ENCODE peak calls at places on chromosome 13, in ten cellular contexts. D is SK-N-SH, T is esophagus muscularis mucosa, R is stomach, F is GM12878, B is suprapubic skin, O is ovary, G is sigmoid colon, E is tibial nerve, L is A549. U is an unnamed sample.

GRCh38 chr13:43937839-43938238 is 58.1 kb downstream of the LACC1 start:
- DNase-seq in D (no peak), T (no peak), R (no peak), F (no peak), B (no peak), O (no peak), G (no peak), E (no peak), L (no peak), U (no peak)

GRCh38 chr13:106381083-106381482 is 154.4 kb downstream of the EFNB2 start:
- DNase-seq in D (no peak), T (no peak), R (peak), F (no peak), B (no peak), O (no peak), G (no peak), E (no peak), L (no peak), U (peak)

GRCh38 chr13:28494861-28495585 is at the start of gene FLT1:
- DNase-seq in D (peak), T (no peak), R (peak), F (no peak), B (peak), O (no peak), G (no peak), E (no peak), L (no peak), U (peak)

GRCh38 chr13:67296511-67296910 is 66.4 kb upstream of the PCDH9 start:
- DNase-seq in D (no peak), T (no peak), R (no peak), F (no peak), B (no peak), O (no peak), G (no peak), E (no peak), L (no peak), U (no peak)

GRCh38 chr13:53873558-53873957 is 844.9 kb downstream of the OLFM4 start:
- DNase-seq in D (peak), T (no peak), R (no peak), F (no peak), B (no peak), O (no peak), G (no peak), E (no peak), L (no peak), U (no peak)

GRCh38 chr13:106143392-106143791 is 392.1 kb downstream of the EFNB2 start:
- DNase-seq in D (no peak), T (no peak), R (no peak), F (no peak), B (no peak), O (no peak), G (no peak), E (no peak), L (no peak), U (no peak)

GRCh38 chr13:105979131-105979530 is 556.3 kb downstream of the EFNB2 start:
- DNase-seq in D (no peak), T (peak), R (no peak), F (no peak), B (no peak), O (no peak), G (no peak), E (no peak), L (peak), U (no peak)

GRCh38 chr13:50421457-50422130 is 406.4 kb downstream of the KCNRG start:
- DNase-seq in D (no peak), T (no peak), R (no peak), F (no peak), B (no peak), O (no peak), G (no peak), E (no peak), L (no peak), U (no peak)

GRCh38 chr13:109998808-109999528 is 212.6 kb upstream of the IRS2 start:
- DNase-seq in D (no peak), T (no peak), R (no peak), F (no peak), B (no peak), O (no peak), G (no peak), E (no peak), L (peak), U (no peak)

GRCh38 chr13:42807236-42807635 is 25.9 kb downstream of the FAM216B start:
- DNase-seq in D (no peak), T (no peak), R (no peak), F (no peak), B (no peak), O (no peak), G (no peak), E (no peak), L (no peak), U (no peak)

GRCh38 chr13:107518780-107519179 is 696.6 kb downstream of the LIG4 start:
- DNase-seq in D (no peak), T (no peak), R (no peak), F (no peak), B (no peak), O (no peak), G (no peak), E (no peak), L (no peak), U (no peak)

GRCh38 chr13:83995930-83996329 is 113.7 kb upstream of the SLITRK1 start:
- DNase-seq in D (no peak), T (no peak), R (no peak), F (no peak), B (no peak), O (no peak), G (no peak), E (no peak), L (no peak), U (no peak)

GRCh38 chr13:110245421-110245899 is 61.5 kb downstream of the COL4A1 start:
- DNase-seq in D (peak), T (peak), R (no peak), F (no peak), B (no peak), O (no peak), G (no peak), E (no peak), L (no peak), U (no peak)

GRCh38 chr13:48595330-48596127 is 58.2 kb upstream of the CYSLTR2 start:
- DNase-seq in D (peak), T (peak), R (peak), F (no peak), B (no peak), O (peak), G (peak), E (no peak), L (peak), U (no peak)

GRCh38 chr13:32001392-32001768 is 30.2 kb upstream of the FRY start:
- DNase-seq in D (peak), T (no peak), R (no peak), F (no peak), B (no peak), O (no peak), G (no peak), E (no peak), L (peak), U (no peak)

GRCh38 chr13:107301724-107302374 is 733.9 kb upstream of the ARGLU1 start:
- DNase-seq in D (no peak), T (no peak), R (no peak), F (no peak), B (no peak), O (no peak), G (no peak), E (no peak), L (no peak), U (no peak)

GRCh38 chr13:110698689-110699088 is 7.2 kb downstream of the CARS2 start:
- DNase-seq in D (no peak), T (no peak), R (no peak), F (no peak), B (peak), O (no peak), G (no peak), E (no peak), L (no peak), U (no peak)

GRCh38 chr13:73767191-73767741 is 366.9 kb downstream of the KLF12 start:
- DNase-seq in D (no peak), T (no peak), R (no peak), F (no peak), B (no peak), O (no peak), G (no peak), E (no peak), L (no peak), U (no peak)

GRCh38 chr13:80841346-80841882 is 500.5 kb upstream of the SPRY2 start:
- DNase-seq in D (no peak), T (no peak), R (no peak), F (no peak), B (no peak), O (no peak), G (no peak), E (no peak), L (no peak), U (no peak)

GRCh38 chr13:42968906-42969305 is 23.1 kb downstream of the EPSTI1 start:
- DNase-seq in D (no peak), T (peak), R (peak), F (no peak), B (no peak), O (no peak), G (no peak), E (no peak), L (no peak), U (peak)

GRCh38 chr13:95644611-95645052 is at the start of gene DZIP1:
- DNase-seq in D (peak), T (no peak), R (peak), F (no peak), B (peak), O (peak), G (peak), E (peak), L (peak), U (no peak)

GRCh38 chr13:32031815-32032345 is 306 bp downstream of the FRY start:
- DNase-seq in D (peak), T (no peak), R (no peak), F (no peak), B (no peak), O (no peak), G (no peak), E (no peak), L (no peak), U (no peak)

GRCh38 chr13:43023244-43023931 is at the start of gene DNAJC15:
- DNase-seq in D (peak), T (peak), R (peak), F (peak), B (peak), O (peak), G (peak), E (peak), L (no peak), U (peak)

GRCh38 chr13:96460571-96460970 is 370.7 kb downstream of the HS6ST3 start:
- DNase-seq in D (peak), T (no peak), R (no peak), F (no peak), B (no peak), O (no peak), G (no peak), E (no peak), L (no peak), U (no peak)

GRCh38 chr13:106104281-106104901 is 431.1 kb downstream of the EFNB2 start:
- DNase-seq in D (no peak), T (no peak), R (no peak), F (no peak), B (no peak), O (no peak), G (no peak), E (no peak), L (peak), U (no peak)

GRCh38 chr13:78876915-78877549 is 218.1 kb upstream of the OBI1 start:
- DNase-seq in D (no peak), T (no peak), R (no peak), F (no peak), B (no peak), O (no peak), G (no peak), E (no peak), L (no peak), U (peak)

GRCh38 chr13:46605824-46606554 is 53.0 kb downstream of the LRCH1 start:
- DNase-seq in D (no peak), T (no peak), R (no peak), F (peak), B (no peak), O (no peak), G (no peak), E (no peak), L (no peak), U (no peak)

DNA sequence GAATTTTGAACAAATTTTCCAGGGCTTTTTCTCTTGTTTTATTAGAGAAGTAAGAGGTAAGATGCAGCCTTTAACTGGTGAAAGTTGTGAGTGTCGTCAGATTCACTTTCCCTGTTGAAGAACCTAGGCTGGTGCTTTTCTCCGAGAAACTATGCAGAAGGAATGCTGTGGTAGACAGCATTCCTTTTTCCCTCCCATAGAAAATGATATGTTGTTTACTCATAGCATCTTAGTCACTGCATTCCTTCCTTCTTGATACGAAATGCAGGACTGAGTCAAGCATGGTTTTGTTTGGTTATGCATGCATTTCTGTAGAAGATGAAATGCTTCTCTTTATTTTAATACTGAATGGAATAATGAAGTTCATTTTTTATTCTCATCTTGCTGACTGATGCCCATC is 3.4 kb downstream of the ITGBL1 start:
- DNase-seq in D (no peak), T (no peak), R (no peak), F (no peak), B (no peak), O (no peak), G (no peak), E (no peak), L (peak), U (no peak)
- TF ChIP-seq EP300 in D (peak), T (no peak), R (no peak), F (no peak), B (no peak), O (no peak), G (no peak), E (no peak), L (peak), U (no peak)

GRCh38 chr13:34458756-34459462 is 483.2 kb upstream of the NBEA start:
- DNase-seq in D (no peak), T (peak), R (no peak), F (no peak), B (no peak), O (peak), G (peak), E (no peak), L (peak), U (no peak)
- TF ChIP-seq EP300 in D (no peak), T (no peak), R (no peak), F (no peak), B (no peak), O (no peak), G (no peak), E (no peak), L (no peak), U (no peak)

DNA sequence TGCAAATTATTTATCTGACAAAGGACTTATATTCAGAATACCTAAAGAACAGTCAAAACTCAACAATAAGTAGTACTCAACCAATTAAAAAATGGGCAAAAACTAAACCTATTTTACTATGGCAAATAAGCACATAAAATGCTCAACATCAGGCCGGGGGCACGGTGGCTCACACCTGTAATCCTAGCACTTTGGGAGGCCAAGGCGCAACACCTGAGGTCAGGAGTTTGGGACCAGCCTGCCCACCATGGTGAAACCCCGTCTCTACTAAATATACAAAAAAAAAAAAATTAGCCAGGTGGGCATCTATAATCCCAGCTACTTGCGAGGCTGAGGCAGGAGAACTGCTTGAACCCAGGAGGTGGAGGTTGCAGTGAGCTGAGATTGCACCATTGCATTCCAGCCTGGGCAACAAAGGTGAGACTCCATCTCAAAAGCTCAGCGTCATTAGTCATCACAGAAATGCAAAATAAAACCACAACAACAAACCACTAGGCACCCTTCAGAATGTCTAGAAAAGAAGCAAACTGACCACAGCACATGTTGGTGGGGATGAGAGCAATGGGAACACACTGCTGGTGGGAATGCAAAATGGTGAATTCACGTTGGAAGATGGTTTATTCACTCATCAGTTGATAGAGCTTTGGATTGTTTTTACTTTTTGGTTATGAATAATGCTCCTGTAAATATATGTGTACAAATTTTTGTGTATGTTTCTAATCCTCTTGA is 180.6 kb upstream of the SOX1 start:
- DNase-seq in D (no peak), T (peak), R (no peak), F (no peak), B (no peak), O (no peak), G (no peak), E (no peak), L (no peak), U (no peak)
- TF ChIP-seq EP300 in D (no peak), T (no peak), R (no peak), F (no peak), B (no peak), O (no peak), G (no peak), E (no peak), L (no peak), U (no peak)

GRCh38 chr13:39734952-39735351 is 79.5 kb downstream of the COG6 start:
- DNase-seq in D (no peak), T (no peak), R (no peak), F (no peak), B (no peak), O (no peak), G (no peak), E (no peak), L (no peak), U (no peak)

GRCh38 chr13:39737047-39737446 is 81.6 kb downstream of the COG6 start:
- DNase-seq in D (no peak), T (no peak), R (no peak), F (no peak), B (no peak), O (no peak), G (no peak), E (no peak), L (no peak), U (no peak)
- TF ChIP-seq EP300 in D (no peak), T (no peak), R (no peak), F (no peak), B (no peak), O (no peak), G (no peak), E (no peak), L (no peak), U (no peak)

GRCh38 chr13:51628059-51628852 is 44.0 kb downstream of the WDFY2 start:
- DNase-seq in D (peak), T (no peak), R (no peak), F (no peak), B (no peak), O (no peak), G (no peak), E (no peak), L (no peak), U (peak)

GRCh38 chr13:51629711-51630575 is 45.7 kb downstream of the WDFY2 start:
- DNase-seq in D (no peak), T (no peak), R (no peak), F (no peak), B (no peak), O (no peak), G (no peak), E (no peak), L (no peak), U (no peak)

GRCh38 chr13:51635137-51635878 is 51.0 kb downstream of the WDFY2 start:
- DNase-seq in D (peak), T (no peak), R (no peak), F (no peak), B (no peak), O (no peak), G (no peak), E (no peak), L (no peak), U (no peak)

GRCh38 chr13:51636349-51636890 is 52.2 kb downstream of the WDFY2 start:
- DNase-seq in D (no peak), T (no peak), R (peak), F (no peak), B (no peak), O (no peak), G (no peak), E (no peak), L (peak), U (no peak)

GRCh38 chr13:51632643-51633357 is 48.5 kb downstream of the WDFY2 start:
- DNase-seq in D (no peak), T (no peak), R (no peak), F (no peak), B (no peak), O (no peak), G (no peak), E (no peak), L (no peak), U (peak)
- TF ChIP-seq EP300 in D (no peak), T (no peak), R (no peak), F (no peak), B (no peak), O (no peak), G (no peak), E (no peak), L (no peak), U (no peak)

DNA sequence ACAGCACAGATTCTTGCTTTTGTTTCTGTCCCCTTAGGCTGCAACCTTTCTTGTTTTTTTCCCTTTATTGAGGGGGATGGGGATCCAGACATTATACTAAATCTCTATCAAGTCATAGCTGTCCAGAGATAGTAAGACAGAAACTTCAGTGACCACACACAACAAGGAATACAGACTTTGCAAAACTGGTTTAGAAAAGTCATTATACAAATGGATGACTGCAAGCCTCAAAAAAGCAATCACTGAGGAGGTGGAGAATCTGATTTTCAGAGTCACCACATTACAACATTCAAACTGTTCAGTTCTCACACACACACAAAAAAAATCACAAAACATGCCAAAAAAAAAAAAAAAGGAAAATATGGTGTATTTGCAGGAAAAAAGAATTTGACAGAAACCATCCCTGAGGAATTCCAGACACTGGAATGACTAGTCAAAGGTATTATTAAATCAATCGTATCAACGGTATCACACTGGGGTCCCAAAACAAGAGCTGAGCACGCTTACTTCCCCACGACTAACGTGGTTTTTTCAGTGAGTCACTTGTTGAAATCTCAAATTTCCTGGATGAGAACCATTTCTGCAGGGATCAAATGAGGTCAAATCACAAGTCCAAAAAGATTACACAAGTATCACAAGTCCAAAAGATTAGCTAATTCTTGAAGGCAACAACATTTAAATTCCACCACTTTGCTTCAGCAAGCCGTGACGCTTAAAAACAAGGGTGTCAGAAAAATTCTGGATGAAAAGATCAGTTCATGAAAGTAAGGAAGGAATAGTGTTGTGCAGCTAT is 41.2 kb downstream of the USP12 start:
- DNase-seq in D (no peak), T (no peak), R (no peak), F (no peak), B (no peak), O (no peak), G (no peak), E (no peak), L (no peak), U (no peak)
- TF ChIP-seq EP300 in D (no peak), T (no peak), R (no peak), F (no peak), B (no peak), O (no peak), G (no peak), E (peak), L (no peak), U (no peak)

U was measured in upper lobe of left lung.